ENCODE peak calls at places on chromosomes 6 and 20, in nine cellular contexts. One of them, this sample, is unnamed.

GRCh38 chr6:17086469-17086868 is 15.4 kb upstream of the STMND1 start:
- DNase-seq in choroid plexus epithelial cell: peak
- DNase-seq in mammary epithelial cell: peak
- DNase-seq in GM12865: peak
- DNase-seq in astrocyte of the spinal cord: peak
- DNase-seq in AG04450: peak
- DNase-seq in HL-60: peak
- DNase-seq in A673: peak
- DNase-seq in foreskin fibroblast: peak
- DNase-seq in this sample: peak

GRCh38 chr6:40950986-40951730 is 87.9 kb downstream of the UNC5CL start:
- DNase-seq in choroid plexus epithelial cell: peak
- DNase-seq in mammary epithelial cell: peak
- DNase-seq in GM12865: no peak
- DNase-seq in astrocyte of the spinal cord: peak
- DNase-seq in AG04450: no peak
- DNase-seq in HL-60: no peak
- DNase-seq in A673: no peak
- DNase-seq in foreskin fibroblast: peak
- DNase-seq in this sample: peak

GRCh38 chr6:119226089-119226488 is 123.5 kb downstream of the MAN1A1 start:
- DNase-seq in choroid plexus epithelial cell: no peak
- DNase-seq in mammary epithelial cell: no peak
- DNase-seq in GM12865: no peak
- DNase-seq in astrocyte of the spinal cord: no peak
- DNase-seq in AG04450: no peak
- DNase-seq in HL-60: no peak
- DNase-seq in A673: no peak
- DNase-seq in foreskin fibroblast: no peak
- DNase-seq in this sample: no peak

GRCh38 chr20:43849496-43850197 is 65.0 kb upstream of the TOX2 start:
- DNase-seq in choroid plexus epithelial cell: peak
- DNase-seq in mammary epithelial cell: peak
- DNase-seq in GM12865: no peak
- DNase-seq in astrocyte of the spinal cord: peak
- DNase-seq in AG04450: peak
- DNase-seq in HL-60: no peak
- DNase-seq in A673: no peak
- DNase-seq in foreskin fibroblast: peak
- DNase-seq in this sample: peak

GRCh38 chr6:158061361-158061708 is 79.7 kb downstream of the SYNJ2 start:
- DNase-seq in choroid plexus epithelial cell: no peak
- DNase-seq in mammary epithelial cell: no peak
- DNase-seq in GM12865: no peak
- DNase-seq in astrocyte of the spinal cord: no peak
- DNase-seq in AG04450: no peak
- DNase-seq in HL-60: no peak
- DNase-seq in A673: no peak
- DNase-seq in foreskin fibroblast: no peak
- DNase-seq in this sample: no peak

GRCh38 chr6:168150551-168151444 is 71.8 kb upstream of the FRMD1 start:
- DNase-seq in choroid plexus epithelial cell: no peak
- DNase-seq in mammary epithelial cell: no peak
- DNase-seq in GM12865: no peak
- DNase-seq in astrocyte of the spinal cord: no peak
- DNase-seq in AG04450: no peak
- DNase-seq in HL-60: no peak
- DNase-seq in A673: peak
- DNase-seq in foreskin fibroblast: no peak
- DNase-seq in this sample: no peak

GRCh38 chr20:584375-585301 is 25.5 kb downstream of the TCF15 start:
- DNase-seq in choroid plexus epithelial cell: peak
- DNase-seq in mammary epithelial cell: peak
- DNase-seq in GM12865: peak
- DNase-seq in astrocyte of the spinal cord: no peak
- DNase-seq in AG04450: no peak
- DNase-seq in HL-60: peak
- DNase-seq in A673: no peak
- DNase-seq in foreskin fibroblast: no peak
- DNase-seq in this sample: peak

GRCh38 chr6:125871365-125871764 is 80.6 kb downstream of the NCOA7 start:
- DNase-seq in choroid plexus epithelial cell: peak
- DNase-seq in mammary epithelial cell: peak
- DNase-seq in GM12865: no peak
- DNase-seq in astrocyte of the spinal cord: no peak
- DNase-seq in AG04450: no peak
- DNase-seq in HL-60: no peak
- DNase-seq in A673: no peak
- DNase-seq in foreskin fibroblast: peak
- DNase-seq in this sample: peak

GRCh38 chr6:113306552-113307145 is 550.5 kb upstream of the MARCKS start:
- DNase-seq in choroid plexus epithelial cell: peak
- DNase-seq in mammary epithelial cell: peak
- DNase-seq in GM12865: peak
- DNase-seq in astrocyte of the spinal cord: no peak
- DNase-seq in AG04450: no peak
- DNase-seq in HL-60: peak
- DNase-seq in A673: peak
- DNase-seq in foreskin fibroblast: peak
- DNase-seq in this sample: peak

GRCh38 chr20:62407221-62407992 is at the start of gene CABLES2:
- DNase-seq in choroid plexus epithelial cell: peak
- DNase-seq in mammary epithelial cell: peak
- DNase-seq in GM12865: peak
- DNase-seq in astrocyte of the spinal cord: peak
- DNase-seq in AG04450: peak
- DNase-seq in HL-60: peak
- DNase-seq in A673: peak
- DNase-seq in foreskin fibroblast: peak
- DNase-seq in this sample: peak

GRCh38 chr20:62408640-62409039 is 1.6 kb upstream of the CABLES2 start:
- DNase-seq in choroid plexus epithelial cell: no peak
- DNase-seq in mammary epithelial cell: no peak
- DNase-seq in GM12865: no peak
- DNase-seq in astrocyte of the spinal cord: no peak
- DNase-seq in AG04450: no peak
- DNase-seq in HL-60: no peak
- DNase-seq in A673: no peak
- DNase-seq in foreskin fibroblast: no peak
- DNase-seq in this sample: no peak

GRCh38 chr20:62409086-62409853 is 2.2 kb upstream of the CABLES2 start:
- DNase-seq in choroid plexus epithelial cell: no peak
- DNase-seq in mammary epithelial cell: no peak
- DNase-seq in GM12865: no peak
- DNase-seq in astrocyte of the spinal cord: no peak
- DNase-seq in AG04450: no peak
- DNase-seq in HL-60: no peak
- DNase-seq in A673: no peak
- DNase-seq in foreskin fibroblast: no peak
- DNase-seq in this sample: no peak

GRCh38 chr20:62406635-62407176 is 379 bp downstream of the CABLES2 start:
- DNase-seq in choroid plexus epithelial cell: no peak
- DNase-seq in mammary epithelial cell: no peak
- DNase-seq in GM12865: no peak
- DNase-seq in astrocyte of the spinal cord: no peak
- DNase-seq in AG04450: no peak
- DNase-seq in HL-60: no peak
- DNase-seq in A673: no peak
- DNase-seq in foreskin fibroblast: no peak
- DNase-seq in this sample: no peak

DNA sequence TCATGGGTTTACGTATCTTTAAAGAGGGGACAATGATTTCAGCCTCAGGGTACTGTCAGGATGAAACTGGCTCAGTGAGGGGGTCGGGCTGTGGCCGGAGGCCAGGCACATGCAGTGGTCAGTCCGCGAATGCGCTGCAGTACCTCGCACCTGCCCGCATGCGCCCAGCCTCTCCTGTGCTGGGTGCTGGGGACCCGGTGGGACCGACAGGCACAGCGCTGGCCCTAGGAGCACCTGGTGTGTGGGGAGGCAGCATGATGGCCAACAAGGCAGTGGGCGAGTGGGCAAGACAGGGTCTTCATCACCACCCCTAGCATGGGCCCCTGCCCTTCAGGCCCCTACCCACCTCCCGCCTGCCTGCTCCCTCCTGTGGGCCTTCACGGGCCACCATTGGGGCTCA is 970 bp upstream of the CABLES2 start:
- DNase-seq in choroid plexus epithelial cell: no peak
- DNase-seq in mammary epithelial cell: no peak
- DNase-seq in GM12865: no peak
- DNase-seq in astrocyte of the spinal cord: no peak
- DNase-seq in AG04450: no peak
- DNase-seq in HL-60: no peak
- DNase-seq in A673: no peak
- DNase-seq in foreskin fibroblast: no peak
- DNase-seq in this sample: no peak
- H3K4me3 ChIP-seq in choroid plexus epithelial cell: no peak
- H3K4me3 ChIP-seq in mammary epithelial cell: no peak
- H3K4me3 ChIP-seq in GM12865: peak
- H3K4me3 ChIP-seq in astrocyte of the spinal cord: no peak
- H3K4me3 ChIP-seq in AG04450: no peak
- H3K4me3 ChIP-seq in HL-60: no peak
- H3K4me3 ChIP-seq in A673: no peak
- H3K4me3 ChIP-seq in foreskin fibroblast: no peak
- H3K4me3 ChIP-seq in this sample: no peak

GRCh38 chr6:30364591-30364990 is 19.6 kb downstream of the RPP21 start:
- DNase-seq in choroid plexus epithelial cell: no peak
- DNase-seq in mammary epithelial cell: no peak
- DNase-seq in GM12865: peak
- DNase-seq in astrocyte of the spinal cord: no peak
- DNase-seq in AG04450: no peak
- DNase-seq in HL-60: no peak
- DNase-seq in A673: no peak
- DNase-seq in foreskin fibroblast: no peak
- DNase-seq in this sample: no peak
- TF ChIP-seq CTCF in choroid plexus epithelial cell: no peak
- TF ChIP-seq CTCF in mammary epithelial cell: peak
- TF ChIP-seq CTCF in GM12865: peak
- TF ChIP-seq CTCF in astrocyte of the spinal cord: no peak
- TF ChIP-seq CTCF in AG04450: no peak
- TF ChIP-seq CTCF in HL-60: no peak
- TF ChIP-seq CTCF in A673: no peak
- TF ChIP-seq CTCF in foreskin fibroblast: no peak
- TF ChIP-seq CTCF in this sample: peak

GRCh38 chr6:42135722-42136121 is 6.7 kb downstream of the C6orf132 start:
- DNase-seq in choroid plexus epithelial cell: no peak
- DNase-seq in mammary epithelial cell: no peak
- DNase-seq in GM12865: no peak
- DNase-seq in astrocyte of the spinal cord: no peak
- DNase-seq in AG04450: no peak
- DNase-seq in HL-60: no peak
- DNase-seq in A673: no peak
- DNase-seq in foreskin fibroblast: peak
- DNase-seq in this sample: no peak

GRCh38 chr6:42137192-42137753 is 5.1 kb downstream of the C6orf132 start:
- DNase-seq in choroid plexus epithelial cell: no peak
- DNase-seq in mammary epithelial cell: no peak
- DNase-seq in GM12865: no peak
- DNase-seq in astrocyte of the spinal cord: no peak
- DNase-seq in AG04450: no peak
- DNase-seq in HL-60: no peak
- DNase-seq in A673: no peak
- DNase-seq in foreskin fibroblast: no peak
- DNase-seq in this sample: peak

GRCh38 chr6:42135161-42135560 is 7.3 kb downstream of the C6orf132 start:
- DNase-seq in choroid plexus epithelial cell: no peak
- DNase-seq in mammary epithelial cell: no peak
- DNase-seq in GM12865: no peak
- DNase-seq in astrocyte of the spinal cord: no peak
- DNase-seq in AG04450: no peak
- DNase-seq in HL-60: no peak
- DNase-seq in A673: no peak
- DNase-seq in foreskin fibroblast: no peak
- DNase-seq in this sample: no peak

GRCh38 chr6:42138190-42138589 is 4.2 kb downstream of the C6orf132 start:
- DNase-seq in choroid plexus epithelial cell: no peak
- DNase-seq in mammary epithelial cell: no peak
- DNase-seq in GM12865: no peak
- DNase-seq in astrocyte of the spinal cord: no peak
- DNase-seq in AG04450: no peak
- DNase-seq in HL-60: no peak
- DNase-seq in A673: no peak
- DNase-seq in foreskin fibroblast: no peak
- DNase-seq in this sample: no peak

GRCh38 chr6:42136508-42137191 is 5.8 kb downstream of the C6orf132 start:
- DNase-seq in choroid plexus epithelial cell: peak
- DNase-seq in mammary epithelial cell: peak
- DNase-seq in GM12865: peak
- DNase-seq in astrocyte of the spinal cord: peak
- DNase-seq in AG04450: peak
- DNase-seq in HL-60: peak
- DNase-seq in A673: peak
- DNase-seq in foreskin fibroblast: peak
- DNase-seq in this sample: peak
- H3K4me3 ChIP-seq in choroid plexus epithelial cell: peak
- H3K4me3 ChIP-seq in mammary epithelial cell: peak
- H3K4me3 ChIP-seq in GM12865: no peak
- H3K4me3 ChIP-seq in astrocyte of the spinal cord: no peak
- H3K4me3 ChIP-seq in AG04450: no peak
- H3K4me3 ChIP-seq in HL-60: no peak
- H3K4me3 ChIP-seq in A673: no peak
- H3K4me3 ChIP-seq in foreskin fibroblast: no peak
- H3K4me3 ChIP-seq in this sample: peak

GRCh38 chr20:46151936-46152335 is 33.8 kb downstream of the CD40 start:
- DNase-seq in choroid plexus epithelial cell: no peak
- DNase-seq in mammary epithelial cell: no peak
- DNase-seq in GM12865: peak
- DNase-seq in astrocyte of the spinal cord: no peak
- DNase-seq in AG04450: no peak
- DNase-seq in HL-60: no peak
- DNase-seq in A673: no peak
- DNase-seq in foreskin fibroblast: no peak
- DNase-seq in this sample: no peak
- TF ChIP-seq CTCF in choroid plexus epithelial cell: peak
- TF ChIP-seq CTCF in mammary epithelial cell: peak
- TF ChIP-seq CTCF in GM12865: peak
- TF ChIP-seq CTCF in astrocyte of the spinal cord: peak
- TF ChIP-seq CTCF in AG04450: peak
- TF ChIP-seq CTCF in HL-60: peak
- TF ChIP-seq CTCF in A673: peak
- TF ChIP-seq CTCF in foreskin fibroblast: peak
- TF ChIP-seq CTCF in this sample: peak